ENCODE peak calls at places on chromosome 2, in four cellular contexts. H is heart right ventricle, L is mucosa of descending colon, R is Peyer's patch. F is an unnamed sample.

GRCh38 chr2:217289153-217289908 is 429.5 kb upstream of the TNP1 start:
- DNase-seq in H (no peak), L (no peak), R (no peak), F (no peak)

GRCh38 chr2:10331033-10331701 is 28.5 kb downstream of the HPCAL1 start:
- DNase-seq in H (peak; percentile 77), L (peak; percentile 70), R (peak; percentile 90), F (peak; percentile 78)

GRCh38 chr2:130263606-130264005 is 65.4 kb upstream of the TUBA3E start:
- DNase-seq in H (no peak), L (no peak), R (no peak), F (no peak)

GRCh38 chr2:163697846-163698637 is 37.8 kb downstream of the FIGN start:
- DNase-seq in H (no peak), L (no peak), R (no peak), F (no peak)

GRCh38 chr2:27916293-27917015 is 25.9 kb downstream of the BABAM2 start:
- DNase-seq in H (no peak), L (no peak), R (no peak), F (no peak)

GRCh38 chr2:238655131-238655860 is 192.6 kb upstream of the TWIST2 start:
- DNase-seq in H (no peak), L (no peak), R (no peak), F (no peak)

GRCh38 chr2:201746551-201746950 is 34.2 kb downstream of the ALS2 start:
- DNase-seq in H (no peak), L (no peak), R (no peak), F (no peak)

GRCh38 chr2:67393237-67393636 is 3.9 kb upstream of the ETAA1 start:
- DNase-seq in H (no peak), L (no peak), R (no peak), F (no peak)

GRCh38 chr2:172046866-172047265 is 38.4 kb upstream of the DLX1 start:
- DNase-seq in H (no peak), L (no peak), R (no peak), F (no peak)

GRCh38 chr2:95074663-95075439 is 46.8 kb downstream of the MRPS5 start:
- DNase-seq in H (no peak), L (no peak), R (no peak), F (no peak)

GRCh38 chr2:204931562-204931961 is 386.3 kb downstream of the PARD3B start:
- DNase-seq in H (no peak), L (no peak), R (no peak), F (no peak)

GRCh38 chr2:223860809-223861738 is 23.7 kb upstream of the AP1S3 start:
- DNase-seq in H (no peak), L (peak; percentile 74), R (peak; percentile 61), F (peak; percentile 82)

GRCh38 chr2:161580021-161580420 is 44.2 kb upstream of the SLC4A10 start:
- DNase-seq in H (no peak), L (no peak), R (no peak), F (no peak)

GRCh38 chr2:200786423-200786822 is 25.3 kb upstream of the BZW1 start:
- DNase-seq in H (no peak), L (no peak), R (no peak), F (no peak)

GRCh38 chr2:238910751-238911351 is 63.0 kb downstream of the TWIST2 start:
- DNase-seq in H (no peak), L (peak; percentile 30), R (peak; percentile 49), F (peak; percentile 45)

GRCh38 chr2:196409376-196409775 is 230.1 kb upstream of the CCDC150 start:
- DNase-seq in H (no peak), L (no peak), R (no peak), F (no peak)

GRCh38 chr2:128154225-128154624 is 63.2 kb downstream of the UGGT1 start:
- DNase-seq in H (peak; percentile 24), L (no peak), R (no peak), F (no peak)

GRCh38 chr2:42101641-42102605 is 54.1 kb downstream of the PKDCC start:
- DNase-seq in H (peak; percentile 57), L (peak; percentile 66), R (peak; percentile 64), F (peak; percentile 67)

GRCh38 chr2:114754907-114755563 is 312.6 kb downstream of the DPP10 start:
- DNase-seq in H (no peak), L (no peak), R (no peak), F (no peak)

GRCh38 chr2:26772064-26773001 is 8.2 kb downstream of the SLC35F6 start:
- DNase-seq in H (peak; percentile 89), L (peak; percentile 96), R (peak; percentile 85), F (peak; percentile 96)

GRCh38 chr2:78051480-78051879 is 529.3 kb upstream of the LRRTM4 start:
- DNase-seq in H (no peak), L (no peak), R (no peak), F (no peak)

GRCh38 chr2:227447606-227448005 is 24.4 kb upstream of the AGFG1 start:
- DNase-seq in H (no peak), L (no peak), R (no peak), F (no peak)

GRCh38 chr2:176595986-176596385 is 326.7 kb downstream of the MTX2 start:
- DNase-seq in H (no peak), L (no peak), R (no peak), F (no peak)

GRCh38 chr2:195677884-195678283 is 20.9 kb downstream of the SLC39A10 start:
- DNase-seq in H (no peak), L (no peak), R (no peak), F (no peak)

GRCh38 chr2:80141007-80141726 is 163.4 kb downstream of the LRRTM1 start:
- DNase-seq in H (no peak), L (no peak), R (no peak), F (no peak)

GRCh38 chr2:176552456-176553135 is 283.4 kb downstream of the MTX2 start:
- DNase-seq in H (no peak), L (no peak), R (no peak), F (no peak)

GRCh38 chr2:100924122-100924519 is 78.0 kb upstream of the RPL31 start:
- DNase-seq in H (no peak), L (no peak), R (no peak), F (no peak)

GRCh38 chr2:124147552-124147951 is 122.5 kb downstream of the CNTNAP5 start:
- DNase-seq in H (no peak), L (no peak), R (no peak), F (no peak)

GRCh38 chr2:115946891-115947290 is 1504.5 kb downstream of the DPP10 start:
- DNase-seq in H (no peak), L (no peak), R (no peak), F (no peak)

GRCh38 chr2:46561731-46562450 is 82.5 kb downstream of the TMEM247 start:
- DNase-seq in H (no peak), L (no peak), R (no peak), F (no peak)
- H3K4me1 ChIP-seq in H (peaks cover 72% of the 10 kb centered on the region), L (no peaks in the 10 kb centered on the region), R (no peaks in the 10 kb centered on the region), F (peaks cover 11% of the 10 kb centered on the region)

GRCh38 chr2:207142461-207142860 is 23.3 kb downstream of the KLF7 start:
- DNase-seq in H (no peak), L (no peak), R (no peak), F (no peak)
- H3K4me1 ChIP-seq in H (peaks cover 92% of the 10 kb centered on the region), L (no peaks in the 10 kb centered on the region), R (no peaks in the 10 kb centered on the region), F (peaks cover 59% of the 10 kb centered on the region)

DNA sequence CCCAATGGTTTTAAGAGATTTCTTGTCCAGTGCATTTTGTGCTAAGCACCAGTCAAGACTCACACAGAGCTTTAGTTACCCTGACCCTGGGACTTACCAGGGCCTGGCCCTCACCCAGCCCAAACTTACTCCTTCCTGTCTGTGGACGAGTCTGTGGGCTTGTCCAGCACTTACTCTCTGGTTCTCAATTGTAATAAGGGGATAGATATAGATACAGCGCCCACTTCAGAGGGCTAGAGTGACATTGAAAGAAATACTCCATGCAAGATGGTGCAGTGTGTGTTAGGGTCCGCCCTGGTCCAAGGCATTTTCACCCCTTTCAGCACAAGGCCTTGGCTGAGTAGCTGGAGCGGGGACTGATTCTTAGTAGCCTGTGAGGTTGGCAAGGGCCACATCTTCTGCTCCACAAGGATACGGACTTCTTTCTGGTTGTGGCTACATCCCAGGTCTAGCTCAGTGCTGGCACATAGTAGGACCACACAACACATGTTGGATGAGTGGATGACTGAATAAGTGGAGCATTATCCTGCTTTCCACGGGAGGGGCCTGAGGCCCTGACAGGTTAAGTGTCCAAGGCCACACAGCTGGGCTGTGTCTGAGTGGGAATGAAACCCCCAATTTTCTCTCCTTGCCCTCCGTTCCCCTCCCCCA is 3.8 kb upstream of the ARID5A start:
- DNase-seq in H (no peak), L (no peak), R (no peak), F (no peak)
- H3K4me1 ChIP-seq in H (peaks cover 68% of the 10 kb centered on the region), L (peaks cover 42% of the 10 kb centered on the region), R (peaks cover 3% of the 10 kb centered on the region), F (peaks cover 62% of the 10 kb centered on the region)

DNA sequence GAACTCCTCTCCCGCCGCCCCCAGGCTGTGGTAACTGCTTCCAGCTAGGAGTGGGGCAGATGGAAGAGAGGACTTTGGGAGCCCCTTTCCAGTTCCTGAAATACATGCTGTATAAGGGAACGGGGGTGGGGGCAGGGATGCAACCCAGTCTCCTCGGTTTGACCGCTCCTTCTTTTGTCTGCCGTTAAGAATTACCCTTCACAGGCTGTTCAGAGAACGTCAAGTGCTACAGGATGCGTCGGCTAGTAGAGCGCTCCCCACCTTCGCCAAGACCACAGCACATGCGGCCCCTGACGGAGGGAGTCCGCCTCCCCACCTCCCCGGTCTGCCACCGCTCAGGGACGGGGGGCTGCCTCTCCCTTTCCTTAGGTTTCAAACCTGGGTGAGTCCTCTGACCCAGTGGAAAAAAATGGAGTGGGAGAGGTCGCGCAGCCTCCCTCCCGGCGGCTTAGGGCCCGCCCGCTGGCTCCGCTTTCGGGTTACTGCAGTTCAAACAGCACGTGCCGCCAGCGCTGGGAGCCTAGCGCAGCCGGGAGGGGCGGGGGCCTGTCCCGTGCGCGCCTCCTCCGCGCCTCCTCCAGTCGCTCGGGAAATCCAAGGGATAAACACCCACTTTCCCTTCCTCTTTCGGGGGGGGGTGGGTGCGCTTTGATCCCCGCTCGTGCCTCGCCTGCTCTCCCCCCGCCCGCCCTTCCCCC is 4.8 kb downstream of the CYP26B1 start:
- DNase-seq in H (peak; percentile 79), L (peak; percentile 78), R (peak; percentile 75), F (peak; percentile 67)
- H3K4me1 ChIP-seq in H (peaks cover 51% of the 10 kb centered on the region), L (peaks cover 66% of the 10 kb centered on the region), R (peaks cover 4% of the 10 kb centered on the region), F (peaks cover 73% of the 10 kb centered on the region)

GRCh38 chr2:69165079-69165478 is 152.1 kb downstream of the ANTXR1 start:
- DNase-seq in H (no peak), L (no peak), R (no peak), F (no peak)

GRCh38 chr2:69168144-69168813 is 155.3 kb downstream of the ANTXR1 start:
- DNase-seq in H (no peak), L (no peak), R (no peak), F (no peak)

GRCh38 chr2:69166465-69166811 is 153.5 kb downstream of the ANTXR1 start:
- DNase-seq in H (no peak), L (no peak), R (no peak), F (no peak)

GRCh38 chr2:69167469-69167822 is 154.5 kb downstream of the ANTXR1 start:
- DNase-seq in H (no peak), L (no peak), R (no peak), F (no peak)

GRCh38 chr2:69166812-69167468 is 154.0 kb downstream of the ANTXR1 start:
- DNase-seq in H (no peak), L (no peak), R (no peak), F (no peak)
- H3K4me1 ChIP-seq in H (peaks cover 33% of the 10 kb centered on the region), L (no peaks in the 10 kb centered on the region), R (no peaks in the 10 kb centered on the region), F (no peaks in the 10 kb centered on the region)

F was measured in stomach.